ENCODE peak calls at places on chromosomes 12 and 14, in eight cellular contexts. One of them, this sample, is unnamed. For H3K9me3, the result is how much of the 10 kb centered on the place peaks cover.

GRCh38 chr12:131085816-131086591 is 132.3 kb downstream of the ADGRD1 start:
- DNase-seq in A549: no peak
- DNase-seq in tibial artery: peak
- DNase-seq in keratinocyte: no peak
- DNase-seq in Peyer's patch: no peak
- DNase-seq in spleen: peak
- DNase-seq in heart right ventricle: no peak
- DNase-seq in lung: no peak
- DNase-seq in this sample: no peak

GRCh38 chr12:7723926-7724325 is 12.7 kb downstream of the DPPA3 start:
- DNase-seq in A549: no peak
- DNase-seq in tibial artery: no peak
- DNase-seq in keratinocyte: no peak
- DNase-seq in Peyer's patch: no peak
- DNase-seq in spleen: no peak
- DNase-seq in heart right ventricle: no peak
- DNase-seq in lung: no peak
- DNase-seq in this sample: no peak

GRCh38 chr12:11664101-11664500 is 14.6 kb downstream of the ETV6 start:
- DNase-seq in A549: no peak
- DNase-seq in tibial artery: no peak
- DNase-seq in keratinocyte: no peak
- DNase-seq in Peyer's patch: no peak
- DNase-seq in spleen: no peak
- DNase-seq in heart right ventricle: no peak
- DNase-seq in lung: no peak
- DNase-seq in this sample: no peak

GRCh38 chr12:19120795-19121194 is 8.7 kb upstream of the PLEKHA5 start:
- DNase-seq in A549: no peak
- DNase-seq in tibial artery: no peak
- DNase-seq in keratinocyte: no peak
- DNase-seq in Peyer's patch: no peak
- DNase-seq in spleen: no peak
- DNase-seq in heart right ventricle: no peak
- DNase-seq in lung: no peak
- DNase-seq in this sample: no peak

GRCh38 chr14:90924618-90925345 is 108.6 kb upstream of the TTC7B start:
- DNase-seq in A549: no peak
- DNase-seq in tibial artery: no peak
- DNase-seq in keratinocyte: no peak
- DNase-seq in Peyer's patch: no peak
- DNase-seq in spleen: no peak
- DNase-seq in heart right ventricle: no peak
- DNase-seq in lung: no peak
- DNase-seq in this sample: no peak

GRCh38 chr12:86550222-86551145 is 294.3 kb upstream of the MGAT4C start:
- DNase-seq in A549: no peak
- DNase-seq in tibial artery: no peak
- DNase-seq in keratinocyte: no peak
- DNase-seq in Peyer's patch: no peak
- DNase-seq in spleen: peak
- DNase-seq in heart right ventricle: no peak
- DNase-seq in lung: no peak
- DNase-seq in this sample: no peak

GRCh38 chr12:54421175-54421872 is 2.3 kb upstream of the ITGA5 start:
- DNase-seq in A549: no peak
- DNase-seq in tibial artery: peak
- DNase-seq in keratinocyte: no peak
- DNase-seq in Peyer's patch: no peak
- DNase-seq in spleen: no peak
- DNase-seq in heart right ventricle: no peak
- DNase-seq in lung: no peak
- DNase-seq in this sample: no peak

GRCh38 chr12:25100738-25101445 is 94.1 kb downstream of the DNAI7 start:
- DNase-seq in A549: no peak
- DNase-seq in tibial artery: no peak
- DNase-seq in keratinocyte: no peak
- DNase-seq in Peyer's patch: no peak
- DNase-seq in spleen: no peak
- DNase-seq in heart right ventricle: no peak
- DNase-seq in lung: no peak
- DNase-seq in this sample: no peak

GRCh38 chr12:106030210-106031175 is 108.3 kb downstream of the NUAK1 start:
- DNase-seq in A549: peak
- DNase-seq in tibial artery: no peak
- DNase-seq in keratinocyte: peak
- DNase-seq in Peyer's patch: no peak
- DNase-seq in spleen: no peak
- DNase-seq in heart right ventricle: no peak
- DNase-seq in lung: no peak
- DNase-seq in this sample: no peak

GRCh38 chr12:12072064-12072760 is 1.5 kb downstream of the BCL2L14 start:
- DNase-seq in A549: no peak
- DNase-seq in tibial artery: no peak
- DNase-seq in keratinocyte: no peak
- DNase-seq in Peyer's patch: peak
- DNase-seq in spleen: peak
- DNase-seq in heart right ventricle: no peak
- DNase-seq in lung: peak
- DNase-seq in this sample: peak

GRCh38 chr12:104201238-104202001 is 14.2 kb upstream of the TXNRD1 start:
- DNase-seq in A549: peak
- DNase-seq in tibial artery: no peak
- DNase-seq in keratinocyte: no peak
- DNase-seq in Peyer's patch: no peak
- DNase-seq in spleen: no peak
- DNase-seq in heart right ventricle: peak
- DNase-seq in lung: peak
- DNase-seq in this sample: peak

GRCh38 chr14:93953739-93954515 is 22.4 kb downstream of the ASB2 start:
- DNase-seq in A549: no peak
- DNase-seq in tibial artery: no peak
- DNase-seq in keratinocyte: no peak
- DNase-seq in Peyer's patch: no peak
- DNase-seq in spleen: peak
- DNase-seq in heart right ventricle: no peak
- DNase-seq in lung: no peak
- DNase-seq in this sample: no peak

GRCh38 chr12:117640511-117640910 is 279.1 kb upstream of the NOS1 start:
- DNase-seq in A549: no peak
- DNase-seq in tibial artery: no peak
- DNase-seq in keratinocyte: no peak
- DNase-seq in Peyer's patch: no peak
- DNase-seq in spleen: no peak
- DNase-seq in heart right ventricle: no peak
- DNase-seq in lung: no peak
- DNase-seq in this sample: no peak

GRCh38 chr14:54691525-54692260 is 124.8 kb downstream of the SAMD4A start:
- DNase-seq in A549: peak
- DNase-seq in tibial artery: peak
- DNase-seq in keratinocyte: no peak
- DNase-seq in Peyer's patch: peak
- DNase-seq in spleen: peak
- DNase-seq in heart right ventricle: peak
- DNase-seq in lung: peak
- DNase-seq in this sample: peak

GRCh38 chr12:119783787-119784186 is 93.3 kb downstream of the CIT start:
- DNase-seq in A549: no peak
- DNase-seq in tibial artery: no peak
- DNase-seq in keratinocyte: no peak
- DNase-seq in Peyer's patch: no peak
- DNase-seq in spleen: no peak
- DNase-seq in heart right ventricle: no peak
- DNase-seq in lung: no peak
- DNase-seq in this sample: no peak

GRCh38 chr12:116910645-116911449 is at the start of gene FBXW8:
- DNase-seq in A549: peak
- DNase-seq in tibial artery: peak
- DNase-seq in keratinocyte: no peak
- DNase-seq in Peyer's patch: peak
- DNase-seq in spleen: peak
- DNase-seq in heart right ventricle: peak
- DNase-seq in lung: peak
- DNase-seq in this sample: peak

GRCh38 chr12:92993259-92993658 is 64.2 kb upstream of the EEA1 start:
- DNase-seq in A549: no peak
- DNase-seq in tibial artery: no peak
- DNase-seq in keratinocyte: no peak
- DNase-seq in Peyer's patch: no peak
- DNase-seq in spleen: no peak
- DNase-seq in heart right ventricle: no peak
- DNase-seq in lung: no peak
- DNase-seq in this sample: no peak

GRCh38 chr12:50985322-50985721 is 33.0 kb downstream of the HIGD1C start:
- DNase-seq in A549: no peak
- DNase-seq in tibial artery: no peak
- DNase-seq in keratinocyte: no peak
- DNase-seq in Peyer's patch: no peak
- DNase-seq in spleen: no peak
- DNase-seq in heart right ventricle: peak
- DNase-seq in lung: no peak
- DNase-seq in this sample: no peak

GRCh38 chr14:32998433-32998832 is 59.8 kb downstream of the NPAS3 start:
- DNase-seq in A549: no peak
- DNase-seq in tibial artery: no peak
- DNase-seq in keratinocyte: no peak
- DNase-seq in Peyer's patch: no peak
- DNase-seq in spleen: no peak
- DNase-seq in heart right ventricle: no peak
- DNase-seq in lung: no peak
- DNase-seq in this sample: no peak
- H3K9me3 ChIP-seq in A549: under half
- H3K9me3 ChIP-seq in tibial artery: under half
- H3K9me3 ChIP-seq in keratinocyte: under half
- H3K9me3 ChIP-seq in Peyer's patch: under half
- H3K9me3 ChIP-seq in spleen: under half
- H3K9me3 ChIP-seq in heart right ventricle: under half
- H3K9me3 ChIP-seq in lung: under half
- H3K9me3 ChIP-seq in this sample: under half

GRCh38 chr12:42590324-42590934 is 883 bp upstream of the PRICKLE1 start:
- DNase-seq in A549: peak
- DNase-seq in tibial artery: peak
- DNase-seq in keratinocyte: no peak
- DNase-seq in Peyer's patch: peak
- DNase-seq in spleen: no peak
- DNase-seq in heart right ventricle: peak
- DNase-seq in lung: no peak
- DNase-seq in this sample: no peak
- TF ChIP-seq CTCF in A549: peak
- TF ChIP-seq CTCF in tibial artery: no peak
- TF ChIP-seq CTCF in keratinocyte: peak
- TF ChIP-seq CTCF in Peyer's patch: no peak
- TF ChIP-seq CTCF in spleen: no peak
- TF ChIP-seq CTCF in heart right ventricle: peak
- TF ChIP-seq CTCF in lung: no peak
- TF ChIP-seq CTCF in this sample: no peak

DNA sequence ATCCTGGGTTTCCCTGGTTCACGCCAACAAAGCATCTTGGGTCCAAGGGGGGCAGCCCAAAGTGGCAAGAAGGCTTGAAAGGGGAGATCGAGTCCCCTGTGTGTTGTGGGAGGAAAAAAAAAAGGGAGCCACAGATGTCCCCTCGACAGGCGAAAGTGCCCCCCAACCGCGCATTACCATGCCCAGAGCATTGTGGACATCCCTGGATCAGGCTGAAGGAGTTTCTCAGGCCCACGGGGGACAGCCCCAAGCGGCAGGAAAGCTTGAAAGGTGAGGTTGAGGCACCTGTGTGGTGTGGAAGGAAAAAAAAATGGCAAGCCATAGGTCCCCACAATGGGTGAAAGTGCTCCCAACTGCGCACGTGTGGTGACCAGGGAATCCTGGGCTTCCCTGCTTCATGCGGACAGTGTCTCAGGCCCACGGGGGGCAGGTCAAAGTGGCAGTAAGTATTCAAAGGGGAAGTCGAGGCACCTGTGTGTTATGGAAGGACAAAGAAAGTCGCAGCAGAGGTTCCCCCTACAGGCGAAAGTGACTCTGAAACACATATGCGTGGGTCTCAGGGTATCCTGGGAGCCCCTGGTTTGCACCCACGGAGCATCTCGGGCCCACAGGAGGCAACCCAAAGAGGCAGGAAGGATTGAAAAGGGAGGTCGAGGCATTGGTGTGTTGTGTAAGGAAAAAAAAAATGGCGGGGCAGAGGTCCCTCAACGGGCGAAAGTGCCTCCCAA is 580.1 kb downstream of the ALG10 start:
- DNase-seq in A549: no peak
- DNase-seq in tibial artery: peak
- DNase-seq in keratinocyte: no peak
- DNase-seq in Peyer's patch: peak
- DNase-seq in spleen: peak
- DNase-seq in heart right ventricle: no peak
- DNase-seq in lung: peak
- DNase-seq in this sample: no peak
- H3K9me3 ChIP-seq in A549: under half
- H3K9me3 ChIP-seq in tibial artery: under half
- H3K9me3 ChIP-seq in keratinocyte: under half
- H3K9me3 ChIP-seq in Peyer's patch: under half
- H3K9me3 ChIP-seq in spleen: half or more
- H3K9me3 ChIP-seq in heart right ventricle: under half
- H3K9me3 ChIP-seq in lung: half or more
- H3K9me3 ChIP-seq in this sample: half or more

GRCh38 chr14:51208982-51209381 is 31.1 kb upstream of the TMX1 start:
- DNase-seq in A549: no peak
- DNase-seq in tibial artery: no peak
- DNase-seq in keratinocyte: no peak
- DNase-seq in Peyer's patch: no peak
- DNase-seq in spleen: no peak
- DNase-seq in heart right ventricle: no peak
- DNase-seq in lung: no peak
- DNase-seq in this sample: no peak

GRCh38 chr14:51210594-51210993 is 29.5 kb upstream of the TMX1 start:
- DNase-seq in A549: no peak
- DNase-seq in tibial artery: no peak
- DNase-seq in keratinocyte: no peak
- DNase-seq in Peyer's patch: no peak
- DNase-seq in spleen: no peak
- DNase-seq in heart right ventricle: no peak
- DNase-seq in lung: no peak
- DNase-seq in this sample: no peak

GRCh38 chr14:51206462-51206861 is 33.6 kb upstream of the TMX1 start:
- DNase-seq in A549: no peak
- DNase-seq in tibial artery: no peak
- DNase-seq in keratinocyte: no peak
- DNase-seq in Peyer's patch: no peak
- DNase-seq in spleen: no peak
- DNase-seq in heart right ventricle: no peak
- DNase-seq in lung: no peak
- DNase-seq in this sample: no peak

GRCh38 chr14:51209457-51209856 is 30.6 kb upstream of the TMX1 start:
- DNase-seq in A549: no peak
- DNase-seq in tibial artery: no peak
- DNase-seq in keratinocyte: no peak
- DNase-seq in Peyer's patch: no peak
- DNase-seq in spleen: no peak
- DNase-seq in heart right ventricle: no peak
- DNase-seq in lung: no peak
- DNase-seq in this sample: no peak

DNA sequence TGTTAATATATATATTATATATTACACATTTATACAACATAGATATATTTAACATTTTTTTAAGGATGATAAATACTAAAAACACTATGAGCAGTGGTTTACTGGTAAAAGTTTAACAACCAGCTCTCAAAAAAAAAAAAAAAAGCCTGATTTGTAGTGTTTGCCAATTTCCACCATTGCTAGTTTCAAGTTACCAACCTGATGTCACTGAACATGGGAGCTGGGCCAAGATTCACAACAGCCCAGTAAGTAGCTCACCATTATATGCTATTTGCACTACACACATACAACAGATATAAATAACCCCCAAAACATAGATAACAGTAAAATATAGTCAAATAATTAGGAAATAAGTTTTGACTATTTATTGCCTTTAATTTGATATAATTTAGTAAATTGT is 28.9 kb upstream of the TMX1 start:
- DNase-seq in A549: peak
- DNase-seq in tibial artery: no peak
- DNase-seq in keratinocyte: no peak
- DNase-seq in Peyer's patch: no peak
- DNase-seq in spleen: no peak
- DNase-seq in heart right ventricle: no peak
- DNase-seq in lung: no peak
- DNase-seq in this sample: no peak
- TF ChIP-seq CTCF in A549: no peak
- TF ChIP-seq CTCF in tibial artery: no peak
- TF ChIP-seq CTCF in keratinocyte: no peak
- TF ChIP-seq CTCF in Peyer's patch: no peak
- TF ChIP-seq CTCF in spleen: no peak
- TF ChIP-seq CTCF in heart right ventricle: no peak
- TF ChIP-seq CTCF in lung: no peak
- TF ChIP-seq CTCF in this sample: no peak